ENCODE peak calls at places on chromosomes 6 and 20, in four cellular contexts. C is stimulated activated CD8-positive, alpha-beta memory T cell treated with anti-CD3 and anti-CD28 coated beads, Interleukin-12 subunit alpha, Interleukin-12 subunit beta, amount 100 ng/mL, for 1 hour; D is Panc1; J is epithelial cell of esophagus. O is an unnamed sample.

GRCh38 chr6:111057074-111057752 is 30.1 kb upstream of the SLC16A10 start:
- DNase-seq in C (no peak), D (peak), J (peak), O (no peak)

GRCh38 chr6:54878705-54879104 is 32.1 kb downstream of the FAM83B start:
- DNase-seq in C (no peak), D (peak), J (no peak), O (no peak)

GRCh38 chr20:52361650-52362049 is 170.1 kb upstream of the ZFP64 start:
- DNase-seq in C (no peak), D (no peak), J (no peak), O (no peak)

GRCh38 chr6:89386917-89387491 is 25.1 kb downstream of the RRAGD start:
- DNase-seq in C (no peak), D (no peak), J (no peak), O (no peak)

GRCh38 chr6:144912474-144912873 is 627.3 kb downstream of the UTRN start:
- DNase-seq in C (no peak), D (no peak), J (peak), O (no peak)

GRCh38 chr6:82957171-82957894 is 108.3 kb downstream of the UBE3D start:
- DNase-seq in C (no peak), D (no peak), J (no peak), O (no peak)

GRCh38 chr20:33859157-33859695 is 48.1 kb downstream of the CHMP4B start:
- DNase-seq in C (no peak), D (peak), J (no peak), O (peak)

GRCh38 chr6:139240161-139241010 is 51.4 kb downstream of the TXLNB start:
- DNase-seq in C (no peak), D (no peak), J (peak), O (peak)

GRCh38 chr6:2168480-2168879 is 76.9 kb downstream of the GMDS start:
- DNase-seq in C (no peak), D (no peak), J (no peak), O (no peak)

GRCh38 chr6:26555505-26556262 is 17.5 kb downstream of the HMGN4 start:
- DNase-seq in C (no peak), D (no peak), J (peak), O (no peak)

GRCh38 chr6:160069459-160069858 is 52.2 kb upstream of the SLC22A1 start:
- DNase-seq in C (no peak), D (no peak), J (no peak), O (no peak)

GRCh38 chr20:57938158-57939108 is 228.6 kb upstream of the PMEPA1 start:
- DNase-seq in C (no peak), D (no peak), J (no peak), O (no peak)

GRCh38 chr20:57738484-57738883 is 28.7 kb upstream of the PMEPA1 start:
- DNase-seq in C (no peak), D (no peak), J (peak), O (no peak)

GRCh38 chr20:24837721-24838456 is 111.2 kb upstream of the CST7 start:
- DNase-seq in C (no peak), D (no peak), J (peak), O (no peak)

GRCh38 chr6:32835167-32835893 is 3.2 kb downstream of the TAP2 start:
- DNase-seq in C (no peak), D (no peak), J (no peak), O (no peak)

GRCh38 chr6:169386431-169387057 is 132.9 kb upstream of the THBS2 start:
- DNase-seq in C (no peak), D (no peak), J (no peak), O (no peak)

GRCh38 chr6:56348578-56348977 is 101.2 kb upstream of the COL21A1 start:
- DNase-seq in C (no peak), D (no peak), J (peak), O (no peak)

GRCh38 chr20:45506398-45506797 is 9.0 kb downstream of the SPINT3 start:
- DNase-seq in C (no peak), D (no peak), J (no peak), O (no peak)

GRCh38 chr6:117585647-117586046 is 16.7 kb downstream of the GOPC start:
- DNase-seq in C (no peak), D (no peak), J (no peak), O (no peak)

GRCh38 chr6:168040856-168041496 is 38.0 kb downstream of the FRMD1 start:
- DNase-seq in C (no peak), D (no peak), J (no peak), O (no peak)

GRCh38 chr6:99550046-99550445 is 18.4 kb downstream of the CCNC start:
- DNase-seq in C (no peak), D (no peak), J (no peak), O (no peak)

GRCh38 chr6:43334466-43335095 is 26.0 kb upstream of the CRIP3 start:
- DNase-seq in C (no peak), D (peak), J (peak), O (peak)

GRCh38 chr20:5741089-5741488 is 9.1 kb upstream of the SHLD1 start:
- DNase-seq in C (no peak), D (no peak), J (no peak), O (no peak)

GRCh38 chr6:21831531-21832291 is 238.2 kb downstream of the SOX4 start:
- DNase-seq in C (no peak), D (no peak), J (peak), O (no peak)

GRCh38 chr20:8790442-8791074 is 278.3 kb upstream of the PLCB4 start:
- DNase-seq in C (no peak), D (peak), J (peak), O (no peak)

GRCh38 chr6:79431469-79431868 is 105.8 kb downstream of the LCA5 start:
- DNase-seq in C (no peak), D (no peak), J (peak), O (no peak)

GRCh38 chr20:23782366-23782983 is 31.7 kb upstream of the CST1 start:
- DNase-seq in C (no peak), D (no peak), J (peak), O (no peak)